ENCODE peak calls at places on chromosomes 3 and 15, in eight cellular contexts. O is lung; Z is CD8-positive, alpha-beta memory T cell; P is colonic mucosa; W is PC-9; M is cardiac muscle cell; I is psoas muscle; K is pancreas. H is an unnamed sample. For H3K4me1, the result is how much of the 10 kb centered on the place peaks cover.

GRCh38 chr3:173411288-173412064 is 13.9 kb downstream of the NLGN1 start:
- DNase-seq in W (no peak), M (peak), I (no peak), O (peak), Z (no peak), K (no peak), P (peak), H (no peak)

GRCh38 chr3:113231827-113232253 is 20.5 kb downstream of the BOC start:
- DNase-seq in M (peak), K (peak), W (peak), O (no peak), P (no peak), Z (no peak), I (no peak), H (no peak)

GRCh38 chr15:36177590-36178281 is 401.7 kb upstream of the CDIN1 start:
- DNase-seq in K (no peak), O (no peak), M (no peak), Z (no peak), W (peak), I (no peak), P (no peak), H (no peak)

GRCh38 chr3:13208706-13209295 is 135.6 kb upstream of the IQSEC1 start:
- DNase-seq in P (no peak), I (no peak), Z (no peak), O (no peak), M (no peak), K (no peak), W (no peak), H (no peak)

GRCh38 chr3:7744850-7745249 is 756.8 kb upstream of the LMCD1 start:
- DNase-seq in Z (no peak), M (no peak), W (no peak), I (no peak), K (no peak), O (no peak), P (no peak), H (no peak)

GRCh38 chr3:171791695-171792082 is 18.6 kb downstream of the PLD1 start:
- DNase-seq in I (no peak), Z (no peak), K (no peak), W (peak), O (no peak), P (no peak), M (peak), H (no peak)

GRCh38 chr3:113552851-113553250 is 20.5 kb downstream of the SIDT1 start:
- DNase-seq in M (no peak), Z (no peak), I (no peak), O (no peak), K (no peak), W (no peak), P (no peak), H (no peak)

GRCh38 chr15:80059786-80060489 is 462 bp downstream of the ZFAND6 start:
- DNase-seq in I (peak), W (peak), M (peak), P (peak), O (peak), Z (no peak), K (no peak), H (no peak)

GRCh38 chr3:60080648-60081047 is 1030.8 kb upstream of the CFAP20DC start:
- DNase-seq in M (no peak), I (no peak), Z (no peak), P (no peak), O (no peak), K (no peak), W (no peak), H (no peak)

GRCh38 chr3:149325581-149325980 is 7.9 kb downstream of the TM4SF18 start:
- DNase-seq in Z (no peak), M (no peak), O (no peak), K (no peak), P (no peak), I (no peak), W (no peak), H (no peak)

GRCh38 chr15:64693134-64693533 is 82.3 kb downstream of the RBPMS2 start:
- DNase-seq in P (no peak), Z (no peak), K (peak), O (no peak), M (peak), I (peak), W (no peak), H (peak)

GRCh38 chr3:169308654-169309325 is 354.7 kb downstream of the MECOM start:
- DNase-seq in O (no peak), I (no peak), P (no peak), M (no peak), K (no peak), Z (no peak), W (no peak), H (no peak)

GRCh38 chr3:102238362-102238761 is 196.5 kb upstream of the ZPLD1 start:
- DNase-seq in K (no peak), P (peak), Z (no peak), M (no peak), I (no peak), W (no peak), O (no peak), H (no peak)

GRCh38 chr3:54458357-54458756 is 336.0 kb downstream of the CACNA2D3 start:
- DNase-seq in O (no peak), P (no peak), I (no peak), Z (no peak), W (no peak), K (no peak), M (no peak), H (no peak)

GRCh38 chr15:36005542-36005941 is 459.6 kb upstream of the DPH6 start:
- DNase-seq in I (no peak), M (no peak), W (no peak), P (no peak), K (no peak), Z (no peak), O (no peak), H (no peak)

GRCh38 chr3:159667261-159667660 is 321.4 kb upstream of the IL12A start:
- DNase-seq in K (no peak), Z (no peak), P (no peak), W (no peak), I (no peak), M (no peak), O (no peak), H (no peak)

GRCh38 chr15:70061086-70061370 is 36.7 kb downstream of the TLE3 start:
- DNase-seq in I (no peak), M (peak), Z (no peak), W (no peak), O (no peak), K (no peak), P (no peak), H (no peak)

GRCh38 chr3:123421353-123422174 is 27.3 kb downstream of the ADCY5 start:
- DNase-seq in O (no peak), Z (no peak), M (peak), W (no peak), K (peak), I (peak), P (peak), H (peak)

GRCh38 chr15:67180514-67181191 is 73.8 kb downstream of the AAGAB start:
- DNase-seq in O (no peak), I (no peak), Z (no peak), M (no peak), W (no peak), K (no peak), P (no peak), H (no peak)

GRCh38 chr15:29913528-29914135 is 91.4 kb upstream of the TJP1 start:
- DNase-seq in M (peak), O (no peak), I (no peak), P (no peak), K (no peak), W (no peak), Z (no peak), H (no peak)

GRCh38 chr3:183518446-183519185 is 36.9 kb downstream of the KLHL6 start:
- DNase-seq in K (no peak), O (no peak), I (no peak), M (no peak), Z (no peak), P (no peak), W (no peak), H (no peak)

GRCh38 chr15:87419341-87419740 is 837.2 kb downstream of the NTRK3 start:
- DNase-seq in O (no peak), Z (no peak), K (no peak), W (no peak), M (no peak), I (no peak), P (no peak), H (no peak)

GRCh38 chr3:13727890-13728289 is 152.0 kb downstream of the WNT7A start:
- DNase-seq in P (peak), K (no peak), Z (no peak), O (peak), I (no peak), M (no peak), W (no peak), H (no peak)

GRCh38 chr3:123792473-123793201 is 91.5 kb downstream of the MYLK start:
- DNase-seq in W (peak), O (no peak), Z (no peak), I (no peak), M (no peak), K (no peak), P (no peak), H (no peak)

GRCh38 chr3:80696280-80696679 is 928.5 kb upstream of the ROBO1 start:
- DNase-seq in K (peak), W (peak), M (no peak), I (no peak), O (no peak), P (peak), Z (no peak), H (no peak)

GRCh38 chr3:22474706-22475470 is 723.9 kb upstream of the ZNF385D start:
- DNase-seq in M (peak), P (no peak), K (no peak), I (peak), Z (no peak), O (no peak), W (no peak), H (no peak)

GRCh38 chr3:39147711-39148115 is 5.7 kb downstream of the CSRNP1 start:
- DNase-seq in O (no peak), W (no peak), Z (no peak), K (no peak), M (peak), P (peak), I (no peak), H (peak)

GRCh38 chr3:134445631-134446030 is 40.2 kb downstream of the ANAPC13 start:
- DNase-seq in Z (no peak), W (peak), I (no peak), K (no peak), O (no peak), M (peak), P (no peak), H (peak)

GRCh38 chr15:81190922-81191507 is 5.7 kb upstream of the IL16 start:
- DNase-seq in M (no peak), W (no peak), Z (no peak), K (no peak), P (no peak), O (no peak), I (no peak), H (no peak)

GRCh38 chr3:81816473-81817260 is 55.2 kb upstream of the GBE1 start:
- DNase-seq in P (no peak), O (no peak), Z (no peak), I (no peak), M (peak), W (no peak), K (peak), H (no peak)

GRCh38 chr3:67481126-67481525 is 173.3 kb downstream of the SUCLG2 start:
- DNase-seq in K (no peak), M (peak), Z (no peak), O (no peak), W (no peak), P (no peak), I (no peak), H (no peak)

GRCh38 chr3:156787926-156788663 is 38.1 kb upstream of the LEKR1 start:
- DNase-seq in O (no peak), M (peak), Z (no peak), I (no peak), P (no peak), W (peak), K (no peak), H (no peak)

GRCh38 chr15:101201411-101202174 is 50.3 kb downstream of the CHSY1 start:
- DNase-seq in W (no peak), K (peak), O (peak), P (peak), M (peak), I (peak), Z (no peak), H (peak)

GRCh38 chr3:49610881-49611280 is 56.6 kb downstream of the BSN start:
- DNase-seq in P (no peak), O (no peak), K (no peak), M (no peak), W (no peak), I (no peak), Z (no peak), H (no peak)

GRCh38 chr15:99212401-99212800 is 37.0 kb downstream of the TTC23 start:
- DNase-seq in W (no peak), Z (no peak), M (peak), K (no peak), O (no peak), P (no peak), I (peak), H (peak)

GRCh38 chr3:189664311-189664710 is 33.1 kb downstream of the TP63 start:
- DNase-seq in M (peak), K (no peak), I (peak), O (no peak), P (no peak), Z (no peak), W (peak), H (no peak)

GRCh38 chr15:39194431-39194830 is 386.4 kb upstream of the THBS1 start:
- DNase-seq in I (no peak), K (no peak), M (peak), Z (no peak), O (no peak), P (no peak), W (no peak), H (no peak)

GRCh38 chr15:39192979-39193559 is 387.8 kb upstream of the THBS1 start:
- DNase-seq in Z (no peak), I (no peak), O (no peak), W (no peak), M (no peak), K (no peak), P (no peak), H (no peak)

GRCh38 chr15:39193611-39194010 is 387.3 kb upstream of the THBS1 start:
- DNase-seq in W (peak), O (no peak), I (no peak), M (no peak), Z (no peak), P (no peak), K (no peak), H (no peak)

GRCh38 chr15:39191871-39192281 is 389.0 kb upstream of the THBS1 start:
- DNase-seq in M (peak), I (no peak), O (no peak), Z (no peak), P (no peak), K (no peak), W (peak), H (no peak)

DNA sequence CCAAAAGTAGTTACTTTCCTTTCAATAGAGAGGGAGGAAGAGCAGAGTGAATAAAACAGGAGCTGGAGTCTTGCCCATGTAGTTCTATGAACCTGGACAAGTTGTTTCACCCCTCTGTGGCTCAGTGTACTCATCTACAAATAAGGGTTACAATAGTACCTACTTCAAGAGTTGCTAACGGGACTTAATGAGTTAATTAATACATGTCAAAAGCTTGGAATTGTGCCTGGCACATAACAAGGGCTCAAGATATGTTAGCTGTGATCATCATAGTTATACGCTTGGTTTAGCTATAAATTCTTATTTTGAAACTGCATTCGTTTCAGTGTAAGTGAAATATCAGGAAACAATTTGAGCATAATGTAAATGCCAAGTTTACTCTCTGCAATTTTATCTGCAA is 388.5 kb upstream of the THBS1 start:
- DNase-seq in I (no peak), W (no peak), K (no peak), P (no peak), Z (no peak), O (no peak), M (no peak), H (no peak)
- H3K4me1 ChIP-seq in I (under half), W (half or more), K (under half), P (under half), Z (under half), O (under half), M (under half), H (under half)

GRCh38 chr15:58865420-58865880 is 68.0 kb downstream of the SLTM start:
- DNase-seq in O (no peak), P (peak), M (peak), K (peak), Z (no peak), I (no peak), W (peak), H (peak)
- H3K4me3 ChIP-seq in O (no peak), P (no peak), M (no peak), K (peak), Z (no peak), I (peak), W (peak), H (peak)

DNA sequence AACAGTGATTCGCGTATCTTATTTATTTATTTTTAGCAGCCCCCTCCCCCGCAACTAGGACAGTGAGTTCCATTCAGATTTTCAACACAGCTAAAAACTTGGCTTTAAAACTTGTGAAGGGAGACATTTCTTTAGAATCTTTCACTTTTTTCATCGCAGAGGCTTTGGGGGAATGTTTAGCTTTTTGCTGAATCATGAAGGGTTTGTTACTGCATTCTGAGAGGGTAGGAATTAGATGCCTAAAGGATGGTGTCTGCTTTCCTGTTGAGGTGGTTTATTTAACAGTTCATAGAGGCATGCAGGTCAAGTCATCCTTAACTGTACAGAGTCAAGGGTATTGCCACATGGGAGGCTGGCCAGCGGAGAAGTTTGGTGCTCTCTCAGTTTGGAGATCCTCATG is 36.6 kb downstream of the GAP43 start:
- DNase-seq in P (no peak), O (no peak), I (no peak), W (no peak), M (no peak), K (no peak), Z (no peak), H (no peak)
- H3K27ac ChIP-seq in P (no peak), O (no peak), I (peak), W (no peak), M (no peak), K (no peak), Z (no peak), H (peak)

GRCh38 chr3:15325228-15325627 is 7.2 kb downstream of the SH3BP5 start:
- DNase-seq in Z (no peak), K (no peak), P (no peak), O (no peak), W (peak), M (peak), I (peak), H (no peak)
- H3K4me1 ChIP-seq in Z (half or more), K (under half), P (under half), O (under half), W (half or more), M (under half), I (half or more), H (half or more)

GRCh38 chr3:100023595-100023994 is 90.7 kb downstream of the FILIP1L start:
- DNase-seq in M (no peak), O (no peak), I (no peak), P (no peak), W (no peak), K (no peak), Z (no peak), H (no peak)
- H3K4me3 ChIP-seq in M (no peak), O (no peak), I (no peak), P (no peak), W (no peak), K (no peak), Z (no peak), H (no peak)

GRCh38 chr3:57068437-57069089 is 8.1 kb downstream of the SPATA12 start:
- DNase-seq in M (peak), I (peak), P (peak), W (peak), K (peak), O (peak), Z (no peak), H (no peak)

GRCh38 chr3:57069471-57070010 is 9.1 kb downstream of the SPATA12 start:
- DNase-seq in K (no peak), M (no peak), Z (no peak), P (no peak), I (no peak), W (no peak), O (no peak), H (no peak)

GRCh38 chr3:57065588-57065987 is 5.1 kb downstream of the SPATA12 start:
- DNase-seq in P (no peak), M (no peak), O (no peak), I (no peak), W (peak), Z (no peak), K (no peak), H (no peak)

GRCh38 chr3:57064615-57065014 is 4.2 kb downstream of the SPATA12 start:
- DNase-seq in I (no peak), M (no peak), P (no peak), W (no peak), K (no peak), Z (no peak), O (no peak), H (no peak)

DNA sequence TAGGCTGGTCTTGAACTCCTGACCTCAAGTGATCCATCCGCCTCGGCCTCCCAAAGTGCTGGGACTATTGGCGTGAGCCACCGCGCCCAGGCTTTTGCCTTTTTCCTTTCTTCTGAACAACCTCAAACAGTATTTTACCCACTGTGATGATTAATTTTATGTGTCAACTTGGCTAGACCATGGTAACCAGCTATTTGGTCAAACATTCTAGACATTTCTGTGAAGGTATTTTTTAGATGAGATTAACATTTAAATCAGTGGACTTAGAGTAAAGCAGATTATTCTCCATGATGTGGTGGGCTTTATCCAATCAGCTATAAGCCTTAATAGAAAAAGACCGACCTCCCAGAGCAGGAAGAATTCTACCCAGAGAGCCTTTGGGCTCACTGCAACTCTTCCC is 6.0 kb downstream of the SPATA12 start:
- DNase-seq in O (no peak), Z (no peak), K (no peak), I (no peak), P (no peak), M (no peak), W (no peak), H (no peak)
- H3K27ac ChIP-seq in O (no peak), Z (no peak), K (no peak), I (no peak), P (no peak), M (no peak), W (peak), H (no peak)

GRCh38 chr3:128490650-128491070 is 2.3 kb downstream of the GATA2 start:
- DNase-seq in P (no peak), W (no peak), K (no peak), Z (no peak), O (no peak), I (no peak), M (no peak), H (no peak)
- H3K4me1 ChIP-seq in P (under half), W (under half), K (under half), Z (under half), O (under half), I (half or more), M (under half), H (half or more)

GRCh38 chr3:186502942-186503712 is 41.1 kb downstream of the CRYGS start:
- DNase-seq in P (no peak), K (no peak), M (no peak), Z (no peak), O (no peak), I (no peak), W (no peak), H (no peak)
- H3K4me3 ChIP-seq in P (no peak), K (no peak), M (no peak), Z (no peak), O (no peak), I (no peak), W (no peak), H (peak)